ENCODE peak calls at places on chromosomes 7 and 10, in nine cellular contexts. V is anterior cingulate cortex, Q is fibroblast of villous mesenchyme, R is kidney glomerular epithelial cell, U is EL, O is NCI-H774, F is aorta, G is NCI-H1417, L is GM03348. T is an unnamed sample.

GRCh38 chr7:10325395-10325794 is 648.3 kb upstream of the PHF14 start:
- DNase-seq in V (no peak), Q (no peak), R (no peak), U (no peak), O (no peak), F (no peak), G (no peak), L (no peak), T (no peak)

GRCh38 chr7:525740-526139 is 6.1 kb upstream of the PDGFA start:
- DNase-seq in V (peak), Q (no peak), R (no peak), U (peak), O (no peak), F (no peak), G (no peak), L (no peak), T (peak)

GRCh38 chr7:55569797-55570196 is 2.5 kb downstream of the VOPP1 start:
- DNase-seq in V (no peak), Q (no peak), R (no peak), U (no peak), O (no peak), F (no peak), G (peak), L (no peak), T (no peak)

GRCh38 chr7:30659312-30659711 is 22.9 kb downstream of the CRHR2 start:
- DNase-seq in V (no peak), Q (no peak), R (no peak), U (no peak), O (no peak), F (peak), G (no peak), L (no peak), T (peak)

GRCh38 chr7:105473163-105473562 is 48.9 kb downstream of the PUS7 start:
- DNase-seq in V (no peak), Q (peak), R (no peak), U (peak), O (no peak), F (no peak), G (no peak), L (no peak), T (peak)

GRCh38 chr7:99098824-99099498 is 44.9 kb downstream of the SMURF1 start:
- DNase-seq in V (no peak), Q (peak), R (no peak), U (peak), O (no peak), F (no peak), G (no peak), L (peak), T (no peak)

GRCh38 chr10:71089162-71089561 is 123.2 kb upstream of the UNC5B start:
- DNase-seq in V (no peak), Q (no peak), R (no peak), U (no peak), O (no peak), F (no peak), G (no peak), L (no peak), T (no peak)

GRCh38 chr10:28897617-28898464 is 220.5 kb downstream of the BAMBI start:
- DNase-seq in V (peak), Q (no peak), R (no peak), U (no peak), O (no peak), F (no peak), G (no peak), L (no peak), T (no peak)

GRCh38 chr7:2271273-2272026 is 29.4 kb downstream of the NUDT1 start:
- DNase-seq in V (no peak), Q (no peak), R (no peak), U (no peak), O (no peak), F (no peak), G (no peak), L (no peak), T (no peak)

GRCh38 chr10:111275091-111275490 is 198.3 kb downstream of the ADRA2A start:
- DNase-seq in V (no peak), Q (no peak), R (no peak), U (peak), O (no peak), F (no peak), G (no peak), L (peak), T (peak)

GRCh38 chr7:85014936-85015335 is 171.9 kb downstream of the SEMA3D start:
- DNase-seq in V (no peak), Q (no peak), R (no peak), U (no peak), O (no peak), F (no peak), G (no peak), L (no peak), T (no peak)

GRCh38 chr7:128148676-128149075 is 92.4 kb upstream of the LEP start:
- DNase-seq in V (no peak), Q (no peak), R (no peak), U (no peak), O (peak), F (no peak), G (peak), L (no peak), T (no peak)

GRCh38 chr7:157585113-157585861 is 248.5 kb downstream of the DNAJB6 start:
- DNase-seq in V (no peak), Q (no peak), R (no peak), U (no peak), O (no peak), F (peak), G (no peak), L (no peak), T (no peak)

GRCh38 chr7:25726180-25726579 is 425.8 kb upstream of the NFE2L3 start:
- DNase-seq in V (no peak), Q (no peak), R (no peak), U (no peak), O (no peak), F (no peak), G (peak), L (no peak), T (no peak)

GRCh38 chr7:96342036-96342435 is 20.1 kb upstream of the SLC25A13 start:
- DNase-seq in V (no peak), Q (no peak), R (no peak), U (no peak), O (no peak), F (no peak), G (peak), L (no peak), T (no peak)

GRCh38 chr7:20596653-20597052 is 18.8 kb upstream of the ABCB5 start:
- DNase-seq in V (no peak), Q (peak), R (peak), U (peak), O (no peak), F (no peak), G (no peak), L (peak), T (peak)

GRCh38 chr10:61859786-61860185 is 41.7 kb upstream of the ARID5B start:
- DNase-seq in V (no peak), Q (no peak), R (no peak), U (no peak), O (no peak), F (no peak), G (no peak), L (no peak), T (no peak)

GRCh38 chr7:126589068-126589684 is 663.6 kb downstream of the GRM8 start:
- DNase-seq in V (no peak), Q (no peak), R (no peak), U (no peak), O (no peak), F (no peak), G (no peak), L (no peak), T (no peak)

GRCh38 chr10:44201656-44202055 is 183.2 kb downstream of the CXCL12 start:
- DNase-seq in V (no peak), Q (no peak), R (no peak), U (no peak), O (no peak), F (no peak), G (no peak), L (no peak), T (no peak)